ENCODE peak calls at places on chromosomes 2 and 18, in seven cellular contexts. C, R, B, H, L, Q and E are unnamed samples.

GRCh38 chr2:212677466-212677865 is 138.9 kb upstream of the ERBB4 start:
- DNase-seq in C (peak), R (no peak), B (no peak), H (no peak), L (no peak), Q (no peak), E (no peak)

GRCh38 chr18:1002653-1003178 is 98.0 kb downstream of the ADCYAP1 start:
- DNase-seq in C (no peak), R (no peak), B (no peak), H (no peak), L (peak), Q (no peak), E (no peak)

GRCh38 chr2:128642801-128643200 is 324.1 kb upstream of the HS6ST1 start:
- DNase-seq in C (no peak), R (no peak), B (no peak), H (no peak), L (no peak), Q (no peak), E (no peak)

GRCh38 chr2:182949572-182950189 is 83.2 kb upstream of the FRZB start:
- DNase-seq in C (no peak), R (no peak), B (peak), H (peak), L (peak), Q (no peak), E (peak)

GRCh38 chr2:217918220-217919024 is 84.4 kb downstream of the TNS1 start:
- DNase-seq in C (peak), R (peak), B (peak), H (no peak), L (no peak), Q (no peak), E (no peak)

GRCh38 chr2:233928594-233929351 is 11.6 kb downstream of the TRPM8 start:
- DNase-seq in C (peak), R (peak), B (peak), H (peak), L (peak), Q (no peak), E (peak)

GRCh38 chr2:197931661-197932312 is 127.4 kb downstream of the PLCL1 start:
- DNase-seq in C (no peak), R (no peak), B (no peak), H (no peak), L (no peak), Q (no peak), E (no peak)

GRCh38 chr2:127050803-127051115 is 56.2 kb downstream of the BIN1 start:
- DNase-seq in C (no peak), R (no peak), B (no peak), H (no peak), L (no peak), Q (no peak), E (no peak)

GRCh38 chr2:221025397-221025796 is 546.7 kb downstream of the EPHA4 start:
- DNase-seq in C (no peak), R (no peak), B (no peak), H (no peak), L (no peak), Q (no peak), E (no peak)

GRCh38 chr18:57438669-57439616 is 3.8 kb downstream of the ONECUT2 start:
- DNase-seq in C (no peak), R (peak), B (no peak), H (no peak), L (no peak), Q (no peak), E (peak)

GRCh38 chr18:9877655-9878014 is 8.1 kb upstream of the TXNDC2 start:
- DNase-seq in C (no peak), R (no peak), B (no peak), H (no peak), L (no peak), Q (no peak), E (no peak)

GRCh38 chr2:232634319-232635150 is 1.1 kb downstream of the EFHD1 start:
- DNase-seq in C (peak), R (no peak), B (peak), H (no peak), L (no peak), Q (no peak), E (no peak)

GRCh38 chr2:57759822-57760300 is 286.7 kb upstream of the VRK2 start:
- DNase-seq in C (peak), R (peak), B (peak), H (peak), L (peak), Q (peak), E (peak)

GRCh38 chr2:69645926-69646325 is 2.4 kb upstream of the AAK1 start:
- DNase-seq in C (no peak), R (no peak), B (no peak), H (no peak), L (no peak), Q (no peak), E (peak)

GRCh38 chr2:169050476-169051240 is 18.7 kb upstream of the DHRS9 start:
- DNase-seq in C (no peak), R (no peak), B (peak), H (peak), L (no peak), Q (no peak), E (no peak)

GRCh38 chr2:212052412-212053159 is 486.0 kb downstream of the ERBB4 start:
- DNase-seq in C (no peak), R (no peak), B (peak), H (peak), L (no peak), Q (no peak), E (no peak)

GRCh38 chr2:143930891-143931290 is 589.0 kb downstream of the ZEB2 start:
- DNase-seq in C (no peak), R (no peak), B (no peak), H (no peak), L (no peak), Q (no peak), E (no peak)

GRCh38 chr2:235900631-235901030 is 267.6 kb downstream of the GBX2 start:
- DNase-seq in C (no peak), R (no peak), B (peak), H (no peak), L (no peak), Q (no peak), E (no peak)

GRCh38 chr18:56383349-56383748 is 255.0 kb downstream of the TXNL1 start:
- DNase-seq in C (no peak), R (no peak), B (no peak), H (no peak), L (no peak), Q (no peak), E (no peak)

GRCh38 chr18:33495278-33495677 is 54.8 kb upstream of the CCDC178 start:
- DNase-seq in C (peak), R (peak), B (peak), H (peak), L (peak), Q (no peak), E (no peak)

GRCh38 chr2:232960862-232961261 is 52.2 kb downstream of the NGEF start:
- DNase-seq in C (no peak), R (no peak), B (no peak), H (no peak), L (no peak), Q (no peak), E (no peak)

GRCh38 chr2:228549390-228550007 is 368.0 kb upstream of the SPHKAP start:
- DNase-seq in C (no peak), R (no peak), B (no peak), H (no peak), L (no peak), Q (no peak), E (no peak)

GRCh38 chr2:128420776-128421175 is 102.1 kb upstream of the HS6ST1 start:
- DNase-seq in C (no peak), R (no peak), B (no peak), H (no peak), L (no peak), Q (no peak), E (no peak)

GRCh38 chr2:69576895-69577294 is 66.6 kb downstream of the AAK1 start:
- DNase-seq in C (no peak), R (no peak), B (no peak), H (no peak), L (no peak), Q (no peak), E (no peak)

GRCh38 chr18:54983041-54983686 is 23.9 kb upstream of the CCDC68 start:
- DNase-seq in C (no peak), R (peak), B (peak), H (peak), L (no peak), Q (no peak), E (no peak)

GRCh38 chr2:20617892-20618467 is 32.9 kb downstream of the HS1BP3 start:
- DNase-seq in C (no peak), R (peak), B (peak), H (peak), L (peak), Q (peak), E (no peak)

GRCh38 chr2:164495491-164496223 is 125.6 kb downstream of the GRB14 start:
- DNase-seq in C (no peak), R (peak), B (peak), H (peak), L (no peak), Q (no peak), E (no peak)
- TF ChIP-seq CTCF in C (peak), R (peak), B (peak), H (peak), L (peak), Q (no peak), E (no peak)

DNA sequence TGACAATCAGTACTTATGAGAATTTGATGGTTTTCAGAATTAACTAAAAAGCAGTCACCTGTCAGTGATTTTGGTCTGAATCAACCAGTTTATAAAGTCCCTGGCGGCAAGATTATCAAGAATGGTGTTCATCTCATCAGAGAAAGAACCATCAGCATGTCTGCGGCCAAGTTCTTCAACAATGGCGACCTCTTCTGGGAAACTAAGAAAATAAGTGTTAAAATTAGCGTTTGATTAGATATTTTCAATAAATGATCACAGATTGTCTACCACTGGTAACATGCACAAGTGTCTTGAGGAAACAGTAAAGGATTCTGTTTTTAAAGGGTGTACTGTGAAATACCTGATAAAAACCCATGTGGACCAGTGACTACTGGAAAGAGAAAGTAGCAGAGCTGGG is 8.1 kb downstream of the GCG start:
- DNase-seq in C (no peak), R (no peak), B (no peak), H (no peak), L (no peak), Q (no peak), E (no peak)
- TF ChIP-seq CTCF in C (peak), R (peak), B (no peak), H (no peak), L (no peak), Q (no peak), E (no peak)

DNA sequence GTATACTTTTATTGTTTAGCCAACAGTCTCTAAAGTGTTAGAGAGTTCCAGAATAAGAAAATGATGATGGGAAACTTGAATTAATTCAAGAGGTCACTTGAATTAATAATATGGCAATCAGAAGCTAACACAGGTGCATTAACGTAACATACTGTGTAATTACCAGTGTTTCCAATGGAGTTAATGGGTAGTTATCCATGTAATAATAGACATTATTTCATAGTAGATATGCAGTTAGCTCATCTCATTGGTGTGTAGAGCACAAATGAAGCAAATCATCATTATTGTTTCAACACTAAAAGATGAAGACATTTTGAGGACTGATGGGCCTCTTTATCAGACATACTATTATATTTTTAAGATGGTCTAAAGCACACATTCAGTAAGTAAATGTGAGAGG is 460.3 kb upstream of the HNRNPA3 start:
- DNase-seq in C (no peak), R (no peak), B (no peak), H (no peak), L (no peak), Q (no peak), E (no peak)
- TF ChIP-seq CTCF in C (no peak), R (no peak), B (no peak), H (no peak), L (no peak), Q (no peak), E (no peak)

GRCh38 chr18:43420950-43421349 is 143.7 kb upstream of the SYT4 start:
- DNase-seq in C (peak), R (no peak), B (no peak), H (no peak), L (no peak), Q (no peak), E (no peak)
- TF ChIP-seq CTCF in C (peak), R (no peak), B (peak), H (peak), L (no peak), Q (no peak), E (no peak)

GRCh38 chr2:224608104-224608503 is 22.9 kb upstream of the CUL3 start:
- DNase-seq in C (no peak), R (no peak), B (no peak), H (no peak), L (no peak), Q (no peak), E (no peak)

GRCh38 chr2:224612581-224612980 is 27.4 kb upstream of the CUL3 start:
- DNase-seq in C (no peak), R (no peak), B (no peak), H (no peak), L (no peak), Q (no peak), E (no peak)

GRCh38 chr2:224613543-224614317 is 28.6 kb upstream of the CUL3 start:
- DNase-seq in C (no peak), R (no peak), B (no peak), H (no peak), L (no peak), Q (no peak), E (no peak)

DNA sequence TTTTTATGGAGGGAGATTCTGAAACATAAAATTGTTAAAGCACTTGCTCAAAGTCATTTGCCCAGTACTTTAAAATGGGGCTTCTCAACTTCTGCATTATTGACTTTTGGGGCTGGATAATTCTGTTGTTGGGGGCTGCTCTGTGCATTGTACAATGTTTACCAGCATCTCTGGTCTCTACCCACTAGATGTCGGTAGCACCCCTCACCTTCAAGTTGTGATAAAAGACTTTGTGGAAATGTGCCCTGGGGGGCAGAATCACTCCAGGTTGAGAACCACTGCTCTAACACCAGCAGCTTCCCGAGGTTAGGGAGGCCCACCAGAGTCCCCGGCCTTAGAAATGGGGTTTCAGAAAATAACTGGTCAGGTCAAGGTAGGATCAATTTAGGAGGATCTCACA is 26.8 kb upstream of the CUL3 start:
- DNase-seq in C (no peak), R (no peak), B (no peak), H (no peak), L (no peak), Q (no peak), E (no peak)
- TF ChIP-seq CTCF in C (peak), R (no peak), B (no peak), H (peak), L (no peak), Q (no peak), E (no peak)

DNA sequence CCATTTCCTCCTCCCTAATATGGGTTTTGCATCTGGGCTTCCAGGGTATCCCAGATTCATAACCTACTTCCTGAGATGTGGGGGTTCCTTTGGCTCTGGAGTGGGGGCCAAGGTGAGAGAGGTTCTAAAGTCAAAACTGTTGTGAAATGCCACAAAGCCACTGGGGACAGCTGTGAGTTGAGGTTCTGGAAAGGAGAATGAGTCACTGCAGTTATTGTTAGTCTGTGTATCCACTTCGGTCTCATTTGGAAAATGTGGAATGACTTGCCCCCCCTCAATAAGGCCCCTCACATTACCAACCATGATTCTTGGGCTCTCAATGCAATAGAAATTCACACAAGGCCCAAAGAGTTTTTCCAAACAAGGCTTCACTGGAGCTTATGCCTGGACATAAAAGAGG is 51.1 kb upstream of the LGALSL start:
- DNase-seq in C (no peak), R (no peak), B (peak), H (peak), L (peak), Q (no peak), E (no peak)
- TF ChIP-seq CTCF in C (no peak), R (no peak), B (peak), H (peak), L (no peak), Q (no peak), E (no peak)

DNA sequence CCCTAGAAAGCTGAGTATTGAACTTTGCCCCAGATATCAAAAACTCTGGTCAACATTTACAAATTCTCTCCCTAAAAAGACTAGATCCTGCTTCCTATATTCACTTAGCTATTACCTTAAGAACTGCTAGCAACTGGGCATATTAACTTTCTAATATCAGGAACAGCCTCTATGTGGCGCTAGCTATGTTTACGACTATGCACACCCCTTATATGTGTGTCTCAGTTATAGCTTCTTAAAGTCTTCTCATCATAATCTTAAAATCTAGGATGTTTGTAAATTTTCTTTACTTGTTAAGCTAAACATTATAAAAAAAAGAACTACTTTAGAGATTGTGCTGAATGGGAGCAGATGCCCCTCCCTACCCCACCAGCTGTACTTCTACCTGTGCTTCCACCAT is 1.7 kb upstream of the STAMBP start:
- DNase-seq in C (no peak), R (no peak), B (peak), H (peak), L (no peak), Q (peak), E (peak)
- TF ChIP-seq CTCF in C (peak), R (no peak), B (peak), H (peak), L (peak), Q (no peak), E (peak)

GRCh38 chr2:112463256-112463655 is 18.7 kb upstream of the TTL start:
- DNase-seq in C (no peak), R (no peak), B (no peak), H (no peak), L (no peak), Q (no peak), E (no peak)

GRCh38 chr2:112462178-112462577 is 19.8 kb upstream of the TTL start:
- DNase-seq in C (no peak), R (no peak), B (no peak), H (no peak), L (no peak), Q (no peak), E (no peak)

DNA sequence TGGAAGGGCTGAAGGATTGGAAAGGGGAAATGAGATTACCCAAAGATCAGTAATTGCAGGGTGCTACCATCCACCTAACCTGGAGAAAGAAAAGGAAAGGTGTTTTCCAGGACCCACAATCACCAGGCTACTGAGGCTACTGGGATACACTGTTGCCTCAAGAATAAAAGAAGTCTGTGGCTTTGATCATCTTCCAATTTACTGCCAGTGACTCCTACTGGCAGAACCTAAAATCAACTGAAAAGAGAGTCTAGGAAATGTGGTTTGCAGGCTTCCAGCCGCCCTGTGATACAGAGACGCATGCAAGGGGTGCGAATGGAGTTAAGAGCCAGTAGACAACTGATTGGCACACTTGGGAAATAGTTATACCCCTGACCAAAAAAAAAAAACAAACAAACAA is 16.6 kb upstream of the TTL start:
- DNase-seq in C (no peak), R (no peak), B (peak), H (peak), L (no peak), Q (no peak), E (no peak)
- TF ChIP-seq CTCF in C (peak), R (no peak), B (peak), H (peak), L (no peak), Q (no peak), E (no peak)

DNA sequence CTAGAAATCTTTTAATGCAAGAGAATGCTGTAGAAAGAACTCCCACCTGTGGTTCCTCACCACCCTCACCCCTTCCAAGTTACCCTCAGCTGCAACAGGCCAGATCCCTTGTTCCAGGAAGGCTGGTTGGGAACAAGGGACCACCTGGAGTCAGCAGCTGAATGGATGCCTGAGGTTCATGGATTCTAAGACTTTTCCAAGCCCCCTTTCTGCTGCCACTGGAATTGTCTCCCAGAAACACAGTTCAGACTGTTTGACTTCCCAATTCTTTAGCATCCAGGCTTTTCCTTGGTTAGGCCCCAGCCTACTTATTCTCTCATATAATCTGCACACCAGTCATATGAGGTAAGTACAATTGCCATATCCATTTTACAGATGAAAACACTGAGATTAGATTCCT is 8.0 kb upstream of the ADCY3 start:
- DNase-seq in C (no peak), R (no peak), B (no peak), H (no peak), L (no peak), Q (no peak), E (no peak)
- TF ChIP-seq CTCF in C (peak), R (no peak), B (no peak), H (peak), L (no peak), Q (no peak), E (no peak)

DNA sequence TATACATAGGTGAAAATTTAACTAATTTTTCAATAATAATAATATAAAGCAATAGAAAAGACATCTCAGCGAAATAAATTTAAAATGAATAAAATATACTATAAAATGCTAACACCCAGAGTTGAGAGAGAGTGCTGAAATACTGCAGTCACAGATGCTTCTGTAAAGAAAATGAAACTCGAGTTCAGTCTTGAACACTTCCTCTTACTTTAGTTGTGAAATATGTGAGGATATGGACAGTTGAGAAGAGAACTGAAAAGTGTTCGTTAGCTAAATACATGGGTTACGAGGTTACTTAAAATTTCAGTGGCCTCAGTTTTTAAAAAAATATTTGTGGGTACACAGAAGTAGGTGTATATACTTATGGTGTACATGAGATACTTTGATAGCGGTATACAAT is 106.8 kb downstream of the DNAH7 start:
- DNase-seq in C (no peak), R (no peak), B (no peak), H (no peak), L (no peak), Q (no peak), E (no peak)
- TF ChIP-seq CTCF in C (no peak), R (no peak), B (no peak), H (no peak), L (no peak), Q (no peak), E (no peak)